ENCODE peak calls at places on chromosomes 1 and 21, in ten cellular contexts. One of them, this sample, is unnamed.

GRCh38 chr1:203085528-203086406 is at the start of gene MYOG:
- DNase-seq in stomach: peak
- DNase-seq in esophagus squamous epithelium: no peak
- DNase-seq in Peyer's patch: no peak
- DNase-seq in breast epithelium: peak
- DNase-seq in ovary: no peak
- DNase-seq in K562: no peak
- DNase-seq in tibial nerve: no peak
- DNase-seq in IMR-90: no peak
- DNase-seq in right lobe of liver: no peak
- DNase-seq in this sample: no peak

GRCh38 chr1:227333423-227333822 is 15.1 kb upstream of the CDC42BPA start:
- DNase-seq in ovary: no peak
- DNase-seq in esophagus squamous epithelium: no peak
- DNase-seq in Peyer's patch: no peak
- DNase-seq in tibial nerve: no peak
- DNase-seq in IMR-90: no peak
- DNase-seq in breast epithelium: no peak
- DNase-seq in stomach: no peak
- DNase-seq in right lobe of liver: no peak
- DNase-seq in K562: peak
- DNase-seq in this sample: no peak

GRCh38 chr1:192108143-192108542 is 50.1 kb upstream of the RGS18 start:
- DNase-seq in IMR-90: no peak
- DNase-seq in breast epithelium: no peak
- DNase-seq in esophagus squamous epithelium: no peak
- DNase-seq in Peyer's patch: no peak
- DNase-seq in stomach: no peak
- DNase-seq in tibial nerve: no peak
- DNase-seq in K562: peak
- DNase-seq in ovary: no peak
- DNase-seq in right lobe of liver: no peak
- DNase-seq in this sample: no peak

GRCh38 chr1:214021321-214021720 is 33.5 kb downstream of the PROX1 start:
- DNase-seq in K562: no peak
- DNase-seq in esophagus squamous epithelium: no peak
- DNase-seq in IMR-90: no peak
- DNase-seq in breast epithelium: no peak
- DNase-seq in right lobe of liver: no peak
- DNase-seq in stomach: no peak
- DNase-seq in ovary: no peak
- DNase-seq in tibial nerve: no peak
- DNase-seq in Peyer's patch: no peak
- DNase-seq in this sample: no peak

GRCh38 chr1:228273720-228274451 is 66.0 kb downstream of the OBSCN start:
- DNase-seq in breast epithelium: no peak
- DNase-seq in right lobe of liver: no peak
- DNase-seq in ovary: no peak
- DNase-seq in Peyer's patch: peak
- DNase-seq in K562: no peak
- DNase-seq in tibial nerve: no peak
- DNase-seq in esophagus squamous epithelium: no peak
- DNase-seq in stomach: no peak
- DNase-seq in IMR-90: no peak
- DNase-seq in this sample: no peak

GRCh38 chr1:115783311-115783710 is 14.8 kb upstream of the CASQ2 start:
- DNase-seq in K562: no peak
- DNase-seq in right lobe of liver: no peak
- DNase-seq in esophagus squamous epithelium: no peak
- DNase-seq in Peyer's patch: no peak
- DNase-seq in stomach: no peak
- DNase-seq in ovary: no peak
- DNase-seq in tibial nerve: no peak
- DNase-seq in IMR-90: no peak
- DNase-seq in breast epithelium: no peak
- DNase-seq in this sample: no peak

GRCh38 chr1:81878538-81878937 is 77.8 kb downstream of the ADGRL2 start:
- DNase-seq in Peyer's patch: no peak
- DNase-seq in ovary: no peak
- DNase-seq in IMR-90: no peak
- DNase-seq in breast epithelium: no peak
- DNase-seq in esophagus squamous epithelium: no peak
- DNase-seq in stomach: no peak
- DNase-seq in right lobe of liver: no peak
- DNase-seq in K562: no peak
- DNase-seq in tibial nerve: no peak
- DNase-seq in this sample: no peak

GRCh38 chr1:85611390-85611789 is 30.8 kb downstream of the CCN1 start:
- DNase-seq in Peyer's patch: no peak
- DNase-seq in stomach: no peak
- DNase-seq in IMR-90: peak
- DNase-seq in tibial nerve: no peak
- DNase-seq in K562: no peak
- DNase-seq in esophagus squamous epithelium: no peak
- DNase-seq in breast epithelium: no peak
- DNase-seq in ovary: no peak
- DNase-seq in right lobe of liver: no peak
- DNase-seq in this sample: no peak

GRCh38 chr21:32412162-32412997 is at the start of gene EVA1C:
- DNase-seq in right lobe of liver: peak
- DNase-seq in esophagus squamous epithelium: no peak
- DNase-seq in breast epithelium: peak
- DNase-seq in tibial nerve: peak
- DNase-seq in stomach: peak
- DNase-seq in ovary: peak
- DNase-seq in IMR-90: peak
- DNase-seq in Peyer's patch: peak
- DNase-seq in K562: no peak
- DNase-seq in this sample: peak

GRCh38 chr1:225881081-225882007 is 836 bp downstream of the TMEM63A start:
- DNase-seq in right lobe of liver: peak
- DNase-seq in ovary: peak
- DNase-seq in IMR-90: peak
- DNase-seq in K562: peak
- DNase-seq in Peyer's patch: peak
- DNase-seq in breast epithelium: peak
- DNase-seq in stomach: peak
- DNase-seq in tibial nerve: peak
- DNase-seq in esophagus squamous epithelium: no peak
- DNase-seq in this sample: peak

GRCh38 chr1:46489169-46489637 is 433 bp upstream of the DMBX1 start:
- DNase-seq in ovary: no peak
- DNase-seq in right lobe of liver: no peak
- DNase-seq in Peyer's patch: no peak
- DNase-seq in K562: no peak
- DNase-seq in breast epithelium: no peak
- DNase-seq in esophagus squamous epithelium: no peak
- DNase-seq in stomach: no peak
- DNase-seq in tibial nerve: no peak
- DNase-seq in IMR-90: no peak
- DNase-seq in this sample: no peak

GRCh38 chr1:87084247-87084836 is 169.9 kb downstream of the HS2ST1 start:
- DNase-seq in right lobe of liver: no peak
- DNase-seq in ovary: no peak
- DNase-seq in stomach: no peak
- DNase-seq in IMR-90: peak
- DNase-seq in Peyer's patch: no peak
- DNase-seq in tibial nerve: no peak
- DNase-seq in K562: peak
- DNase-seq in breast epithelium: no peak
- DNase-seq in esophagus squamous epithelium: no peak
- DNase-seq in this sample: no peak

GRCh38 chr21:42855143-42855936 is 24.0 kb downstream of the WDR4 start:
- DNase-seq in K562: no peak
- DNase-seq in stomach: no peak
- DNase-seq in esophagus squamous epithelium: no peak
- DNase-seq in ovary: no peak
- DNase-seq in Peyer's patch: no peak
- DNase-seq in tibial nerve: no peak
- DNase-seq in breast epithelium: no peak
- DNase-seq in IMR-90: no peak
- DNase-seq in right lobe of liver: no peak
- DNase-seq in this sample: no peak

GRCh38 chr1:961132-961652 is 808 bp downstream of the KLHL17 start:
- DNase-seq in IMR-90: no peak
- DNase-seq in breast epithelium: no peak
- DNase-seq in ovary: no peak
- DNase-seq in esophagus squamous epithelium: no peak
- DNase-seq in K562: peak
- DNase-seq in Peyer's patch: no peak
- DNase-seq in stomach: no peak
- DNase-seq in right lobe of liver: no peak
- DNase-seq in tibial nerve: no peak
- DNase-seq in this sample: no peak

GRCh38 chr1:143720087-143721023 is 251.4 kb downstream of the FAM72C start:
- DNase-seq in breast epithelium: no peak
- DNase-seq in Peyer's patch: no peak
- DNase-seq in IMR-90: peak
- DNase-seq in K562: peak
- DNase-seq in tibial nerve: no peak
- DNase-seq in right lobe of liver: peak
- DNase-seq in esophagus squamous epithelium: no peak
- DNase-seq in ovary: no peak
- DNase-seq in stomach: no peak
- DNase-seq in this sample: peak

DNA sequence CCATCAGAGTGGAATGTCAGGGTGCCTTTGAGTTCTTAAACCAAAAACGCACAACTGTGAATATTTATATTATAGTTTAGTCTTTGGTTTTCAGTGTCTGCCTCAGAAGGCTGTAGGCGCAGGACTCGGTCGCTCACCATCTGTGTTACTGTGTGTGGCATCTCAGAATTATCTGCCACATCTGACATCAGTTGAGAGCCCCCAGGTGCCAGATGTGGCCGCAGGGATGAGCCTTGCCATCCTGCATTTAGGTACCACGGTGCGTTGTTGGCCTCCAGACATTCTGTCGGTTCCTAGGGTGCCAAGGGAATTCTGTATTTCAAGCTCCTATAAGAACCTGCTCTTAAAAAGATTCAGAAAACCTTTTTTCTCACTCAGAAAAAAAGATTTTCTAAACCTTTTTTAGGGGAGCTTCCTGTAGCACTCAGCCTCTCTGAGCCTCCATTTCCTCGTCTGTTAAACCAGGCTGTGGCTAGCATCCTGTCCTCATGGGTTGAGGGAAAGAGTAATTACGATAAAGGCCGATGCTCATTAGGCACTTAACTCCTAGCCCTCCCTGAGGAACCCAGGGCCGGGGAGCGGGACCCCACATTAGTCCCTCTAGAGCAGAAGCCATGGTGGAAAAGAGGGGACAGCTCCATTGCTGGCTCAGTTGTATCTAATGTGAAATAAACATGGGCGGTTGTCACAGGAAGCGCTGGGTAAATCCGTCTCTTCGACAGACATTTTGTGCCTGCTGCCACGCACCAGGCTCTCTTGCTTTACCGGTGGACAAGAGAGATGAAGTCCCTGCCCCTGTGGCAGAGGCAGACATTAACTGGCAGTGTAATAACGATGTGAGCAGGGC is 70.2 kb upstream of the MORC3 start:
- DNase-seq in tibial nerve: no peak
- DNase-seq in K562: no peak
- DNase-seq in IMR-90: no peak
- DNase-seq in Peyer's patch: no peak
- DNase-seq in right lobe of liver: no peak
- DNase-seq in esophagus squamous epithelium: no peak
- DNase-seq in ovary: no peak
- DNase-seq in stomach: no peak
- DNase-seq in breast epithelium: no peak
- DNase-seq in this sample: no peak
- TF ChIP-seq POLR2A in tibial nerve: no peak
- TF ChIP-seq POLR2A in K562: no peak
- TF ChIP-seq POLR2A in IMR-90: no peak
- TF ChIP-seq POLR2A in Peyer's patch: no peak
- TF ChIP-seq POLR2A in right lobe of liver: no peak
- TF ChIP-seq POLR2A in esophagus squamous epithelium: no peak
- TF ChIP-seq POLR2A in ovary: no peak
- TF ChIP-seq POLR2A in stomach: no peak
- TF ChIP-seq POLR2A in breast epithelium: no peak
- TF ChIP-seq POLR2A in this sample: no peak

DNA sequence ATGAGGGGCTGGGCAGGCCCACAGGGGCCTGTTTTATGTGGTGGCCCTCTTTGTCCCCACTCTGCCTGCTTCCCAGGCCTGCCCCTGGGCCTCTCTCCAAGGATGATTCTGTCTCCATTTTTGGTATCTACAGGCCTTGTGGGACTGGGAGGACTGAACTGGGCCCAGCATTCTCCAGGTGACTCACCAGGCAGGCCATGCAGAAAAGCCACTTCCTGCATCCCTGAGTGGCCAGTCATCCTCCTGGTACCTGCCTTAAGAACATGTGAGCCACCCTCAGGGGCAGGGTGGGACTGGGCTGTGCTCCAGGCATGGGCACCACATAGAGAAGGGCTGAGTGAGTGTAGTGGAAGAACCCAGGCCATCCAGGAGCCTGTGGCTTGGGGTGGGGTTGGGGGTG is 20.0 kb upstream of the BCAR3 start:
- DNase-seq in esophagus squamous epithelium: no peak
- DNase-seq in stomach: peak
- DNase-seq in ovary: no peak
- DNase-seq in K562: no peak
- DNase-seq in tibial nerve: no peak
- DNase-seq in right lobe of liver: no peak
- DNase-seq in Peyer's patch: no peak
- DNase-seq in breast epithelium: peak
- DNase-seq in IMR-90: peak
- DNase-seq in this sample: peak
- H3K27ac ChIP-seq in esophagus squamous epithelium: peak
- H3K27ac ChIP-seq in stomach: no peak
- H3K27ac ChIP-seq in ovary: no peak
- H3K27ac ChIP-seq in K562: no peak
- H3K27ac ChIP-seq in tibial nerve: no peak
- H3K27ac ChIP-seq in right lobe of liver: no peak
- H3K27ac ChIP-seq in Peyer's patch: peak
- H3K27ac ChIP-seq in breast epithelium: peak
- H3K27ac ChIP-seq in IMR-90: peak
- H3K27ac ChIP-seq in this sample: no peak

DNA sequence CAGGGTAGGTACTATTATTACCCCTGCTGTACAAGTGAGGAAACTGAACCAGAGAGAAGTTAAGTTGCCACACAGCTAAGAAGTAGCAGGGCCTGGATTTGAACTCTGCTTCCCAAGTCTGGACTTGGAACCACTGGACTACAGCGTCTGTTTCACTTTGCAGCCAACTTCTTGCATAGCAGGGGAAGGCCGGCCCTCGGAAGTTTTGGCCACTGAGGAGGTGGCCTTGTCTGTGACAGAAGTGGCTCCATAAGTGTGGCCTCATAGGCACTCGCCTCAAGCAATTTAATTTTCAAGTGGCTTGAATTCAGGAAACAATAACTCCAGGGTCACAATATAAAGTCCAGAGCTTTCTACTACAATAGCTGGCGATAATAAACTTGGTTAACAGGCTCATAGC is 41.4 kb downstream of the PLEKHA6 start:
- DNase-seq in ovary: no peak
- DNase-seq in K562: no peak
- DNase-seq in esophagus squamous epithelium: no peak
- DNase-seq in right lobe of liver: no peak
- DNase-seq in tibial nerve: no peak
- DNase-seq in IMR-90: no peak
- DNase-seq in breast epithelium: no peak
- DNase-seq in stomach: no peak
- DNase-seq in Peyer's patch: no peak
- DNase-seq in this sample: no peak
- H3K4me3 ChIP-seq in ovary: no peak
- H3K4me3 ChIP-seq in K562: no peak
- H3K4me3 ChIP-seq in esophagus squamous epithelium: no peak
- H3K4me3 ChIP-seq in right lobe of liver: no peak
- H3K4me3 ChIP-seq in tibial nerve: no peak
- H3K4me3 ChIP-seq in IMR-90: no peak
- H3K4me3 ChIP-seq in breast epithelium: no peak
- H3K4me3 ChIP-seq in stomach: no peak
- H3K4me3 ChIP-seq in Peyer's patch: no peak
- H3K4me3 ChIP-seq in this sample: no peak

GRCh38 chr1:8878448-8879347 is at the start of gene ENO1:
- DNase-seq in esophagus squamous epithelium: peak
- DNase-seq in IMR-90: peak
- DNase-seq in Peyer's patch: peak
- DNase-seq in stomach: peak
- DNase-seq in tibial nerve: peak
- DNase-seq in breast epithelium: peak
- DNase-seq in right lobe of liver: peak
- DNase-seq in ovary: peak
- DNase-seq in K562: peak
- DNase-seq in this sample: peak
- TF ChIP-seq POLR2A in esophagus squamous epithelium: no peak
- TF ChIP-seq POLR2A in IMR-90: peak
- TF ChIP-seq POLR2A in Peyer's patch: peak
- TF ChIP-seq POLR2A in stomach: peak
- TF ChIP-seq POLR2A in tibial nerve: peak
- TF ChIP-seq POLR2A in breast epithelium: peak
- TF ChIP-seq POLR2A in right lobe of liver: peak
- TF ChIP-seq POLR2A in ovary: peak
- TF ChIP-seq POLR2A in K562: peak
- TF ChIP-seq POLR2A in this sample: peak